ENCODE peak calls at places on chromosomes 12 and 14, in four cellular contexts. One of them, this sample, is unnamed.
A peak's percentile ranks its signal among the peaks of the same experiment; 100 is the strongest.

GRCh38 chr12:5391638-5392037 is 40.3 kb upstream of the NTF3 start:
- DNase-seq in aorta: no peak
- DNase-seq in HFFc6: no peak
- DNase-seq in GM23248: peak; percentile 2
- DNase-seq in this sample: no peak

GRCh38 chr14:85205875-85206274 is 324.1 kb upstream of the FLRT2 start:
- DNase-seq in aorta: no peak
- DNase-seq in HFFc6: no peak
- DNase-seq in GM23248: no peak
- DNase-seq in this sample: no peak

GRCh38 chr12:92021665-92022033 is 124.0 kb downstream of the BTG1 start:
- DNase-seq in GM23248: no peak
- DNase-seq in HFFc6: no peak
- DNase-seq in aorta: no peak
- DNase-seq in this sample: no peak

GRCh38 chr12:19186722-19187661 is 57.5 kb downstream of the PLEKHA5 start:
- DNase-seq in aorta: no peak
- DNase-seq in HFFc6: peak; percentile 59
- DNase-seq in GM23248: peak; percentile 75
- DNase-seq in this sample: no peak

GRCh38 chr14:104184911-104185499 is 46.6 kb downstream of the KIF26A start:
- DNase-seq in GM23248: no peak
- DNase-seq in aorta: no peak
- DNase-seq in HFFc6: no peak
- DNase-seq in this sample: no peak

GRCh38 chr12:52608826-52609630 is 7.8 kb upstream of the KRT72 start:
- DNase-seq in GM23248: no peak
- DNase-seq in HFFc6: no peak
- DNase-seq in aorta: no peak
- DNase-seq in this sample: peak; percentile 23

GRCh38 chr14:104222396-104223036 is 84.1 kb downstream of the KIF26A start:
- DNase-seq in aorta: no peak
- DNase-seq in HFFc6: no peak
- DNase-seq in GM23248: no peak
- DNase-seq in this sample: no peak

GRCh38 chr12:75944097-75944904 is 87.3 kb downstream of the PHLDA1 start:
- DNase-seq in HFFc6: peak; percentile 89
- DNase-seq in aorta: no peak
- DNase-seq in GM23248: peak; percentile 90
- DNase-seq in this sample: no peak

GRCh38 chr14:35196571-35196970 is 74.2 kb downstream of the PRORP start:
- DNase-seq in HFFc6: no peak
- DNase-seq in aorta: no peak
- DNase-seq in GM23248: peak; percentile 23
- DNase-seq in this sample: no peak

GRCh38 chr14:94598816-94599655 is 13.2 kb upstream of the SERPINA3 start:
- DNase-seq in HFFc6: peak; percentile 1
- DNase-seq in aorta: peak; percentile 71
- DNase-seq in GM23248: peak; percentile 98
- DNase-seq in this sample: peak; percentile 70

GRCh38 chr12:10027311-10028099 is 3.0 kb upstream of the CLEC9A start:
- DNase-seq in GM23248: peak; percentile 92
- DNase-seq in HFFc6: peak; percentile 54
- DNase-seq in aorta: no peak
- DNase-seq in this sample: no peak

GRCh38 chr14:50061664-50062437 is 54.5 kb downstream of the VCPKMT start:
- DNase-seq in aorta: peak; percentile 72
- DNase-seq in HFFc6: peak; percentile 30
- DNase-seq in GM23248: peak; percentile 28
- DNase-seq in this sample: peak; percentile 70

GRCh38 chr14:95260537-95261440 is 58.9 kb downstream of the CLMN start:
- DNase-seq in aorta: no peak
- DNase-seq in HFFc6: no peak
- DNase-seq in GM23248: peak; percentile 66
- DNase-seq in this sample: no peak

GRCh38 chr14:53608369-53608768 is 348.3 kb downstream of the BMP4 start:
- DNase-seq in HFFc6: no peak
- DNase-seq in aorta: no peak
- DNase-seq in GM23248: peak; percentile 36
- DNase-seq in this sample: no peak

GRCh38 chr12:4445156-4446020 is at the start of gene FGF6:
- DNase-seq in aorta: no peak
- DNase-seq in GM23248: no peak
- DNase-seq in HFFc6: no peak
- DNase-seq in this sample: no peak

GRCh38 chr14:102390486-102390885 is 27.7 kb downstream of the TECPR2 start:
- DNase-seq in aorta: no peak
- DNase-seq in HFFc6: no peak
- DNase-seq in GM23248: peak; percentile 43
- DNase-seq in this sample: no peak

GRCh38 chr14:77014004-77014604 is 14.4 kb downstream of the IRF2BPL start:
- DNase-seq in GM23248: no peak
- DNase-seq in aorta: peak; percentile 70
- DNase-seq in HFFc6: no peak
- DNase-seq in this sample: no peak

GRCh38 chr12:48969847-48970701 is 1.5 kb downstream of the WNT10B start:
- DNase-seq in GM23248: peak; percentile 49
- DNase-seq in aorta: no peak
- DNase-seq in HFFc6: no peak
- DNase-seq in this sample: no peak

GRCh38 chr12:90627180-90627896 is 327.6 kb downstream of the CCER1 start:
- DNase-seq in aorta: no peak
- DNase-seq in GM23248: peak; percentile 50
- DNase-seq in HFFc6: no peak
- DNase-seq in this sample: no peak

This sample was measured in ureter.